ENCODE peak calls at places on chromosomes 3 and 15, in eight cellular contexts. B, W, A, X, J, R, P and T are unnamed samples.

GRCh38 chr3:128493221-128494151 is 485 bp upstream of the GATA2 start:
- DNase-seq in W (peak), R (no peak), J (no peak), A (no peak), X (no peak), B (peak), P (no peak), T (no peak)

GRCh38 chr3:66499881-66500574 is 794 bp downstream of the LRIG1 start:
- DNase-seq in P (peak), J (peak), A (peak), R (peak), B (peak), X (peak), W (peak), T (peak)

GRCh38 chr15:94480289-94480834 is 249.0 kb downstream of the MCTP2 start:
- DNase-seq in B (no peak), R (no peak), A (no peak), J (no peak), W (no peak), P (no peak), X (no peak), T (no peak)

GRCh38 chr3:133115178-133115577 is 77.0 kb downstream of the TMEM108 start:
- DNase-seq in J (no peak), P (no peak), B (no peak), A (no peak), R (no peak), W (no peak), X (no peak), T (no peak)

GRCh38 chr3:194757629-194758028 is 71.9 kb downstream of the FAM43A start:
- DNase-seq in P (no peak), R (no peak), A (no peak), W (no peak), J (no peak), B (no peak), X (no peak), T (no peak)

GRCh38 chr3:113405180-113405579 is 36.1 kb downstream of the CFAP44 start:
- DNase-seq in J (no peak), B (no peak), W (no peak), P (no peak), R (no peak), A (no peak), X (no peak), T (no peak)

GRCh38 chr15:72585659-72586058 is 68.8 kb upstream of the GOLGA6B start:
- DNase-seq in R (no peak), X (no peak), A (no peak), W (no peak), J (no peak), B (no peak), P (no peak), T (no peak)

GRCh38 chr3:195131149-195131548 is 139.8 kb downstream of the XXYLT1 start:
- DNase-seq in B (no peak), W (no peak), A (no peak), P (no peak), J (no peak), X (no peak), R (no peak), T (no peak)

GRCh38 chr3:55486101-55486856 is 827 bp downstream of the WNT5A start:
- DNase-seq in P (peak), R (no peak), W (peak), J (no peak), X (no peak), A (peak), B (peak), T (no peak)

GRCh38 chr3:123447749-123448502 is 964 bp downstream of the ADCY5 start:
- DNase-seq in R (peak), P (no peak), A (peak), J (peak), X (peak), B (peak), W (peak), T (no peak)

GRCh38 chr15:80179025-80179759 is 26.4 kb downstream of the FAH start:
- DNase-seq in A (no peak), P (no peak), B (no peak), W (no peak), J (no peak), X (no peak), R (no peak), T (no peak)

GRCh38 chr3:170007031-170007663 is 30.6 kb upstream of the GPR160 start:
- DNase-seq in B (no peak), A (no peak), J (peak), P (peak), R (peak), W (no peak), X (no peak), T (no peak)

GRCh38 chr15:83208357-83208661 is 686 bp upstream of the HDGFL3 start:
- DNase-seq in X (no peak), P (no peak), B (peak), R (no peak), W (no peak), J (no peak), A (no peak), T (no peak)

GRCh38 chr3:130658666-130659065 is 88.0 kb downstream of the PIK3R4 start:
- DNase-seq in W (no peak), P (no peak), X (no peak), R (no peak), J (no peak), B (no peak), A (no peak), T (no peak)

GRCh38 chr15:82159922-82160321 is 102.6 kb downstream of the EFL1 start:
- DNase-seq in A (no peak), P (no peak), R (no peak), B (peak), J (no peak), W (no peak), X (no peak), T (no peak)

GRCh38 chr3:124033360-124034015 is 41.6 kb upstream of the ROPN1 start:
- DNase-seq in W (no peak), J (peak), X (peak), A (no peak), P (no peak), B (peak), R (no peak), T (peak)

GRCh38 chr15:91122296-91122695 is 22.2 kb downstream of the SV2B start:
- DNase-seq in J (no peak), R (no peak), W (no peak), A (no peak), P (no peak), X (no peak), B (no peak), T (no peak)

GRCh38 chr15:93067649-93068085 is 21.3 kb downstream of the RGMA start:
- DNase-seq in P (no peak), X (no peak), W (no peak), B (no peak), R (no peak), J (no peak), A (no peak), T (no peak)

GRCh38 chr15:49718846-49719245 is 98.0 kb downstream of the DTWD1 start:
- DNase-seq in R (no peak), P (no peak), B (no peak), A (no peak), X (no peak), W (no peak), J (no peak), T (no peak)

GRCh38 chr3:52121459-52121795 is 32.8 kb downstream of the POC1A start:
- DNase-seq in R (no peak), W (no peak), P (peak), A (no peak), X (no peak), B (no peak), J (no peak), T (no peak)

GRCh38 chr15:57114070-57114469 is 195.6 kb downstream of the TCF12 start:
- DNase-seq in R (no peak), A (no peak), J (no peak), W (no peak), P (no peak), B (no peak), X (no peak), T (no peak)

GRCh38 chr15:77697893-77698292 is 65.2 kb upstream of the LINGO1 start:
- DNase-seq in B (no peak), A (no peak), P (no peak), R (no peak), W (no peak), X (no peak), J (no peak), T (no peak)

GRCh38 chr15:33655488-33655887 is 312.8 kb upstream of the CHRM5 start:
- DNase-seq in X (no peak), R (no peak), W (no peak), A (no peak), B (no peak), P (no peak), J (no peak), T (no peak)

GRCh38 chr3:52537726-52538421 is 1.5 kb downstream of the UQCC5 start:
- DNase-seq in A (no peak), R (no peak), P (no peak), W (no peak), J (no peak), X (no peak), B (no peak), T (no peak)